ENCODE peak calls at places on chromosome 16, in four cellular contexts. One of them, this sample, is unnamed. For H3K27me3, the result is how much of the 10 kb centered on the place peaks cover.

GRCh38 chr16:25210758-25211157 is 6.0 kb upstream of the AQP8 start:
- DNase-seq in tibial artery: no peak
- DNase-seq in tibial nerve: no peak
- DNase-seq in RWPE2: no peak
- DNase-seq in this sample: no peak

GRCh38 chr16:48901712-48902374 is 291.9 kb upstream of the N4BP1 start:
- DNase-seq in RWPE2: no peak
- DNase-seq in tibial artery: peak
- DNase-seq in tibial nerve: no peak
- DNase-seq in this sample: no peak

GRCh38 chr16:3857189-3858013 is 23.1 kb downstream of the CREBBP start:
- DNase-seq in RWPE2: no peak
- DNase-seq in tibial artery: peak
- DNase-seq in tibial nerve: no peak
- DNase-seq in this sample: no peak

GRCh38 chr16:11783319-11784047 is 13.6 kb downstream of the ZC3H7A start:
- DNase-seq in RWPE2: no peak
- DNase-seq in tibial nerve: no peak
- DNase-seq in tibial artery: no peak
- DNase-seq in this sample: no peak

GRCh38 chr16:27156531-27156930 is 46.8 kb upstream of the KDM8 start:
- DNase-seq in RWPE2: no peak
- DNase-seq in tibial nerve: no peak
- DNase-seq in tibial artery: no peak
- DNase-seq in this sample: no peak

GRCh38 chr16:23182675-23183485 is at the start of gene SCNN1G:
- DNase-seq in tibial artery: no peak
- DNase-seq in RWPE2: no peak
- DNase-seq in tibial nerve: no peak
- DNase-seq in this sample: peak

GRCh38 chr16:24775455-24775854 is 46.0 kb downstream of the TNRC6A start:
- DNase-seq in tibial artery: no peak
- DNase-seq in tibial nerve: peak
- DNase-seq in RWPE2: no peak
- DNase-seq in this sample: no peak

GRCh38 chr16:10937068-10937859 is 5.0 kb downstream of the DEXI start:
- DNase-seq in tibial nerve: no peak
- DNase-seq in tibial artery: no peak
- DNase-seq in RWPE2: no peak
- DNase-seq in this sample: peak

GRCh38 chr16:22763655-22764054 is 50.3 kb upstream of the HS3ST2 start:
- DNase-seq in tibial artery: no peak
- DNase-seq in RWPE2: no peak
- DNase-seq in tibial nerve: no peak
- DNase-seq in this sample: no peak

GRCh38 chr16:64629622-64630021 is 492.2 kb downstream of the CDH11 start:
- DNase-seq in tibial nerve: no peak
- DNase-seq in RWPE2: no peak
- DNase-seq in tibial artery: no peak
- DNase-seq in this sample: no peak

DNA sequence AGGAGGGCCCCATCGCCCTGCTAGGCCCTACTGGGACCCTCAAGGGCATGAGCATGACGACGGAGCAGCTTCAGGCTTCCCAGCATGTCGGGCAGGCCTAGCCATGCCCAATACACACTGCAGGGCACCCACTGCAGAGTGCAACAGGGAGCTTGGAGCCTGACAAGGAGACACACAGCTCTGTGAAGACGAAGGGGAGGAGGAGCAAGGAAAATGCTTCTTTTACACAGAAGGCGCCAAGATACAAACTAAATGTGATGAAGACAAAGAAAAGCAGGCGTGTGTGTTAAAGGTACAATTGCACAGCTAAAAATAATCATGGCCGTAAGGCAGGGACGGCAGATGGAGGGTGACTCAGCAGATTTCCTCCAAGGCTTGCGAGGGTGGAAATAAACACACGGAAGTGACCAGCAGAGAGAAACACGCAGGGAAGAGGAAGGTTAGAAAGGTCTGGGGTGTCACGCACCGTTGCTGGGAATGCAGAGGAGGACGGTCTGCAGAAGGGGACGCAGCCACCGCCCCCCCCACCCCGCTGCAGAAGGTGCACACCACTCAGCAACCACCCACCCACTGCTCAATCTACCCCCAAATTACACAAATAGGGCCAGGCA is 108.5 kb downstream of the ZNF778 start:
- DNase-seq in RWPE2: peak
- DNase-seq in tibial nerve: no peak
- DNase-seq in tibial artery: peak
- DNase-seq in this sample: peak
- H3K4me3 ChIP-seq in RWPE2: no peak
- H3K4me3 ChIP-seq in tibial nerve: no peak
- H3K4me3 ChIP-seq in tibial artery: peak
- H3K4me3 ChIP-seq in this sample: no peak

DNA sequence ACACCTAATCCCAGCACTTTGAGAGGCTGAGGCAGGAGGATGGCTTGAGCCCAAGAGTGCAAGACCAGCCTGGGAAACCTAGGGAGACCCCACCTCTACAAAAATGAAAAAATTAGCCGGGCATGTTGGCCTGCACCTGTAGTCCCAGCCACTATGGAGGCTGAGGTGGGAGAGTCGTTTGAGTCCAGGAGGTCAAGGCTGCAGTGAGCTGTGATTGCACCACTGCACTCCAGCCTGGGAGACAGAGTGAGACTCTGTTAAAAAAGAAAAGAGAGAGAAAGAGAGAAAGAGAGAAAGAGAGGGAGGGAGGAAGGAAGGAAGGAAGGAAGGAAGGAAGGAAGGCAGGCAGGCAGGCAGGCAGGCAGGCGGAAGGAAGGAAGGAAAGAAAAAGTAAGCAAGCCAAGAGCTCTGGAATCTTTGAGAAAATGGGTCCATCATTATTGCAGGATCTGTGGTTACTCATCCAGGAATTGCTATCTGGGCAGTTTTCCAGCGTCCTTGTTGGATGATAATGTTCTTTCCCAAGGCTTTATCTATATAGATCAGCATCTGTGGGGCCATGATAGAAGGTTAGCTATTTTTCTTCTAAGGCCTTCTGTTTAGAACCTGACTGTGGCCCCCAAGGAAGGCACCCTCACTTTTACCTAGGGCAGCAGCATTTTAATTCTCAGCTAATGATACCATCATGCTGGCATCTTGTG is 533.2 kb upstream of the CDH5 start:
- DNase-seq in tibial artery: no peak
- DNase-seq in RWPE2: no peak
- DNase-seq in tibial nerve: no peak
- DNase-seq in this sample: no peak
- H3K27me3 ChIP-seq in tibial artery: under half
- H3K27me3 ChIP-seq in RWPE2: under half
- H3K27me3 ChIP-seq in tibial nerve: under half
- H3K27me3 ChIP-seq in this sample: under half

DNA sequence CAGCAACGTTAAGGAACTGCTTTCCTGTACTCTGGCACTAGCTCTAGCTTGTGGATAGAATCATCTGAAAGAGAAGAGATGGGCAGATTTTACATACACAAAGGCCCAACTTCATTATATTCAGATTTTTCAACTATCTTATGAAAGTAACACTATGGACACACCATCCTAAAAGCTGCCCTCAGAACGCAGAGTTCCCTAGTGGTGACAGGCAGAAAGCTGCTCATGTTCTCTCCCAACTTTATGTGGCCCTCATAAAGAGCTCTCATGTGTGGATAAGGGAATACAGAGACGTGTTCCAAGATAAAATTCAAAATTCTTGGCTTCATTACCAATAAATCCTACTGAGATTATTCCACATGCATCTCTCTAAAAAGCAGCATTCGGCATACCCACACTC is 1.5 kb downstream of the CFAP20 start:
- DNase-seq in tibial nerve: no peak
- DNase-seq in RWPE2: no peak
- DNase-seq in tibial artery: peak
- DNase-seq in this sample: no peak
- H3K4me3 ChIP-seq in tibial nerve: peak
- H3K4me3 ChIP-seq in RWPE2: peak
- H3K4me3 ChIP-seq in tibial artery: peak
- H3K4me3 ChIP-seq in this sample: no peak

GRCh38 chr16:66390346-66391108 is 24.0 kb downstream of the CDH5 start:
- DNase-seq in RWPE2: no peak
- DNase-seq in tibial nerve: no peak
- DNase-seq in tibial artery: no peak
- DNase-seq in this sample: no peak

GRCh38 chr16:66388350-66389139 is 22.1 kb downstream of the CDH5 start:
- DNase-seq in tibial nerve: no peak
- DNase-seq in tibial artery: peak
- DNase-seq in RWPE2: no peak
- DNase-seq in this sample: no peak

GRCh38 chr16:66395806-66396555 is 29.5 kb downstream of the CDH5 start:
- DNase-seq in tibial artery: no peak
- DNase-seq in tibial nerve: no peak
- DNase-seq in RWPE2: no peak
- DNase-seq in this sample: no peak

GRCh38 chr16:66389256-66390175 is 23.0 kb downstream of the CDH5 start:
- DNase-seq in tibial nerve: no peak
- DNase-seq in tibial artery: peak
- DNase-seq in RWPE2: no peak
- DNase-seq in this sample: no peak

DNA sequence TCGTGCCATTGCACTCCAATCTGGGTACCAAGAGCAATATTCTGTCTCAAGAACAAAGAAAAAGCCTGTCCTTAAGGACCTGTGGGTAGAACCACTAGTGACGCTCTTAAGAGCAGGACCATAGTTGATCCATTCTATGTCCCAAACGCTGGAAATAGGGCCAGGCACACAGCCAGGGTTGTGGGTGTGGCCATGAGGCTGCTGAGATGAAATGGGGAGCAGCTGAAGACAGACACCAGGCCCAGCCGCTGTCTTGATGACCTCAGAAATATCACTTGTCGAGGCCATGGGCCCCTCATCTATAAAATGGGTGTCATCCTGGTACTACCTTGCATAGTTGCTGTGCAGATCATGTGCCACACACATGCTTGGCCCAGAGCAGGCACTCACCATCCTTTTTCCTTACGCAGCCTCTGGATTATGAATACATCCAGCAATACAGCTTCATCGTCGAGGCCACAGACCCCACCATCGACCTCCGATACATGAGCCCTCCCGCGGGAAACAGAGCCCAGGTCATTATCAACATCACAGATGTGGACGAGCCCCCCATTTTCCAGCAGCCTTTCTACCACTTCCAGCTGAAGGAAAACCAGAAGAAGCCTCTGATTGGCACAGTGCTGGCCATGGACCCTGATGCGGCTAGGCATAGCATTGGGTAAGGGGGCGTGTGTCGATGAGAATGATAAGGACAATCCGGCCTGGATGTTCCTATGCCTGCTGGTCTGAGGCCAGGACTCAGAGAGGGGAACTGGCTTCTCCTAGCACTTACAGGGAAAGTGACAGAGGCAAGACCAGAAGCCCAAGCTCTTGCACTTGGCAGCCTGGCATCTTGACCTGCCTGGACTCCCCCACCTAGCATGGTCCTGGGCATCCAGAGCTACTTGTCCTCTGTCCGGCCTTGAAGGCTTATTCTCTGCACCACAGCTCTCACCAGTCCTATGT is 25.5 kb downstream of the CDH5 start:
- DNase-seq in RWPE2: no peak
- DNase-seq in tibial nerve: no peak
- DNase-seq in tibial artery: peak
- DNase-seq in this sample: no peak
- H3K27me3 ChIP-seq in RWPE2: under half
- H3K27me3 ChIP-seq in tibial nerve: under half
- H3K27me3 ChIP-seq in tibial artery: under half
- H3K27me3 ChIP-seq in this sample: under half

GRCh38 chr16:51134269-51134812 is 16.7 kb downstream of the SALL1 start:
- DNase-seq in tibial artery: no peak
- DNase-seq in tibial nerve: no peak
- DNase-seq in RWPE2: no peak
- DNase-seq in this sample: no peak
- H3K4me3 ChIP-seq in tibial artery: no peak
- H3K4me3 ChIP-seq in tibial nerve: no peak
- H3K4me3 ChIP-seq in RWPE2: no peak
- H3K4me3 ChIP-seq in this sample: no peak

DNA sequence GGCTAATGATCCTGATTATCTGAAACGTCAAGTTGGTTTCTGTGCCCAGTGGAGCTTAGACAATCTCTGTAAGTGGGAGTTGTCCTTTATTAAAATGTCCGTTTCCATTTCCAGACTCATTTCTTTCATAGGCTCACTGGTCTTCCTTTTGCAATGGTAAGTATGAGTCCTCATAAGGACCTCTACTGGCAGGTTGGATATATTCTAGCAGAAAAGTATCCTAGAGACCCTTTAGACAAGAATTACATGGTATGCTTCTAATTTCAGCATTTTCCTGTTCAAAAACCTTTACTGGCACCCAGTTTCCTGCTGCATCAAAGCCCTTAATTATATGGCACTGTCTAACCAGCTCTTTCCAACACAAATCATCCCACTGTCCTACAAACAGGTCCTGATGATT is 28.1 kb upstream of the ARL2BP start:
- DNase-seq in tibial artery: no peak
- DNase-seq in tibial nerve: no peak
- DNase-seq in RWPE2: no peak
- DNase-seq in this sample: no peak
- H3K27me3 ChIP-seq in tibial artery: under half
- H3K27me3 ChIP-seq in tibial nerve: under half
- H3K27me3 ChIP-seq in RWPE2: under half
- H3K27me3 ChIP-seq in this sample: under half

DNA sequence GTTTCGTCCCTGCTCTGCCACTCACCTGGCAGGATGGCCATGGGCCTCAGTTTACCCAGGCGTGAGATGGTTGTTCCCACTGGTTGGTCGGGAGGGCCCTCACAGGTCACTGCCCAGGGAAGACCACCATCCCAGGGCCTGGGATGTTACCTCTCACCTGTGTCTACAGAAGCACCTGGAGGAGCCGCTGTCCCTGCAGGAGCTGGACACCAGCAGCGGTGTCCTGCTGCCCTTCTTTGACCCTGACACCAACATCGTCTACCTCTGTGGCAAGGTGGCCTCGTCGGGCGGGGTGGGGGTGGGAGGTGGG is 4.1 kb downstream of the CORO1A start:
- DNase-seq in tibial nerve: no peak
- DNase-seq in tibial artery: no peak
- DNase-seq in RWPE2: peak
- DNase-seq in this sample: no peak
- H3K4me3 ChIP-seq in tibial nerve: no peak
- H3K4me3 ChIP-seq in tibial artery: no peak
- H3K4me3 ChIP-seq in RWPE2: no peak
- H3K4me3 ChIP-seq in this sample: no peak

GRCh38 chr16:72749091-72749490 is 298.8 kb downstream of the ZFHX3 start:
- DNase-seq in tibial artery: no peak
- DNase-seq in tibial nerve: no peak
- DNase-seq in RWPE2: no peak
- DNase-seq in this sample: no peak

GRCh38 chr16:72739577-72739976 is 308.4 kb downstream of the ZFHX3 start:
- DNase-seq in tibial artery: no peak
- DNase-seq in tibial nerve: no peak
- DNase-seq in RWPE2: no peak
- DNase-seq in this sample: no peak

GRCh38 chr16:72740346-72740745 is 307.6 kb downstream of the ZFHX3 start:
- DNase-seq in RWPE2: no peak
- DNase-seq in tibial artery: no peak
- DNase-seq in tibial nerve: no peak
- DNase-seq in this sample: no peak

GRCh38 chr16:72743011-72743761 is 304.7 kb downstream of the ZFHX3 start:
- DNase-seq in tibial nerve: no peak
- DNase-seq in RWPE2: no peak
- DNase-seq in tibial artery: no peak
- DNase-seq in this sample: no peak

GRCh38 chr16:72744064-72744793 is 303.7 kb downstream of the ZFHX3 start:
- DNase-seq in tibial artery: no peak
- DNase-seq in RWPE2: no peak
- DNase-seq in tibial nerve: no peak
- DNase-seq in this sample: no peak
- H3K27me3 ChIP-seq in tibial artery: under half
- H3K27me3 ChIP-seq in RWPE2: under half
- H3K27me3 ChIP-seq in tibial nerve: under half
- H3K27me3 ChIP-seq in this sample: under half

This sample was measured in left lung.